ENCODE peak calls at places on chromosomes 4 and X, in six cellular contexts. One of them, this sample, is unnamed.

GRCh38 chr4:61336911-61337310 is 136.8 kb downstream of the ADGRL3 start:
- DNase-seq in brain microvascular endothelial cell: no peak
- DNase-seq in cardiac muscle cell: no peak
- DNase-seq in lower leg skin: no peak
- DNase-seq in tibial nerve: no peak
- DNase-seq in HFF-Myc: no peak
- DNase-seq in this sample: no peak

GRCh38 chr4:159446266-159446976 is 343.5 kb downstream of the RAPGEF2 start:
- DNase-seq in brain microvascular endothelial cell: peak; percentile 52
- DNase-seq in cardiac muscle cell: peak; percentile 80
- DNase-seq in lower leg skin: no peak
- DNase-seq in tibial nerve: no peak
- DNase-seq in HFF-Myc: peak; percentile 66
- DNase-seq in this sample: peak; percentile 70

GRCh38 chr4:169975131-169975836 is 50.9 kb downstream of the MFAP3L start:
- DNase-seq in brain microvascular endothelial cell: no peak
- DNase-seq in cardiac muscle cell: no peak
- DNase-seq in lower leg skin: no peak
- DNase-seq in tibial nerve: no peak
- DNase-seq in HFF-Myc: no peak
- DNase-seq in this sample: no peak

GRCh38 chr4:36285784-36286480 is 4.5 kb downstream of the DTHD1 start:
- DNase-seq in brain microvascular endothelial cell: no peak
- DNase-seq in cardiac muscle cell: no peak
- DNase-seq in lower leg skin: no peak
- DNase-seq in tibial nerve: no peak
- DNase-seq in HFF-Myc: no peak
- DNase-seq in this sample: peak; percentile 96

GRCh38 chrX:152641256-152641875 is 3.7 kb downstream of the GABRQ start:
- DNase-seq in brain microvascular endothelial cell: no peak
- DNase-seq in cardiac muscle cell: no peak
- DNase-seq in lower leg skin: no peak
- DNase-seq in tibial nerve: no peak
- DNase-seq in HFF-Myc: no peak
- DNase-seq in this sample: no peak

GRCh38 chr4:165548702-165549101 is 169.9 kb downstream of the CPE start:
- DNase-seq in brain microvascular endothelial cell: no peak
- DNase-seq in cardiac muscle cell: no peak
- DNase-seq in lower leg skin: no peak
- DNase-seq in tibial nerve: no peak
- DNase-seq in HFF-Myc: no peak
- DNase-seq in this sample: no peak

GRCh38 chr4:125719987-125720386 is 405.2 kb downstream of the FAT4 start:
- DNase-seq in brain microvascular endothelial cell: peak; percentile 16
- DNase-seq in cardiac muscle cell: no peak
- DNase-seq in lower leg skin: no peak
- DNase-seq in tibial nerve: no peak
- DNase-seq in HFF-Myc: no peak
- DNase-seq in this sample: peak; percentile 92

GRCh38 chrX:109760241-109760921 is 27.3 kb upstream of the ACSL4 start:
- DNase-seq in brain microvascular endothelial cell: no peak
- DNase-seq in cardiac muscle cell: peak; percentile 11
- DNase-seq in lower leg skin: no peak
- DNase-seq in tibial nerve: no peak
- DNase-seq in HFF-Myc: no peak
- DNase-seq in this sample: no peak

GRCh38 chr4:173160871-173161270 is 7.7 kb upstream of the GALNT7 start:
- DNase-seq in brain microvascular endothelial cell: no peak
- DNase-seq in cardiac muscle cell: no peak
- DNase-seq in lower leg skin: no peak
- DNase-seq in tibial nerve: no peak
- DNase-seq in HFF-Myc: no peak
- DNase-seq in this sample: no peak

GRCh38 chrX:41802958-41803357 is 79.0 kb downstream of the GPR82 start:
- DNase-seq in brain microvascular endothelial cell: no peak
- DNase-seq in cardiac muscle cell: no peak
- DNase-seq in lower leg skin: no peak
- DNase-seq in tibial nerve: no peak
- DNase-seq in HFF-Myc: no peak
- DNase-seq in this sample: no peak

GRCh38 chr4:181896609-181897008 is 346.6 kb upstream of the TENM3 start:
- DNase-seq in brain microvascular endothelial cell: no peak
- DNase-seq in cardiac muscle cell: no peak
- DNase-seq in lower leg skin: no peak
- DNase-seq in tibial nerve: no peak
- DNase-seq in HFF-Myc: no peak
- DNase-seq in this sample: no peak

GRCh38 chr4:3369781-3370660 is 71.7 kb upstream of the HGFAC start:
- DNase-seq in brain microvascular endothelial cell: peak; percentile 95
- DNase-seq in cardiac muscle cell: peak; percentile 35
- DNase-seq in lower leg skin: no peak
- DNase-seq in tibial nerve: no peak
- DNase-seq in HFF-Myc: peak; percentile 52
- DNase-seq in this sample: peak; percentile 49

GRCh38 chrX:120823554-120823953 is 52.1 kb downstream of the CT47B1 start:
- DNase-seq in brain microvascular endothelial cell: no peak
- DNase-seq in cardiac muscle cell: no peak
- DNase-seq in lower leg skin: no peak
- DNase-seq in tibial nerve: no peak
- DNase-seq in HFF-Myc: no peak
- DNase-seq in this sample: peak; percentile 20

GRCh38 chr4:140151700-140152014 is 2.3 kb downstream of the MAML3 start:
- DNase-seq in brain microvascular endothelial cell: peak; percentile 87
- DNase-seq in cardiac muscle cell: peak; percentile 93
- DNase-seq in lower leg skin: peak; percentile 95
- DNase-seq in tibial nerve: peak; percentile 51
- DNase-seq in HFF-Myc: peak; percentile 57
- DNase-seq in this sample: peak; percentile 77

GRCh38 chr4:113154281-113154680 is 104.8 kb downstream of the ANK2 start:
- DNase-seq in brain microvascular endothelial cell: no peak
- DNase-seq in cardiac muscle cell: no peak
- DNase-seq in lower leg skin: no peak
- DNase-seq in tibial nerve: no peak
- DNase-seq in HFF-Myc: no peak
- DNase-seq in this sample: no peak

GRCh38 chrX:155900765-155901164 is 19.6 kb downstream of the VAMP7 start:
- DNase-seq in brain microvascular endothelial cell: no peak
- DNase-seq in cardiac muscle cell: no peak
- DNase-seq in lower leg skin: no peak
- DNase-seq in tibial nerve: no peak
- DNase-seq in HFF-Myc: no peak
- DNase-seq in this sample: no peak

GRCh38 chrX:23898412-23898959 is 9.3 kb downstream of the APOO start:
- DNase-seq in brain microvascular endothelial cell: no peak
- DNase-seq in cardiac muscle cell: no peak
- DNase-seq in lower leg skin: no peak
- DNase-seq in tibial nerve: no peak
- DNase-seq in HFF-Myc: no peak
- DNase-seq in this sample: peak; percentile 83

GRCh38 chrX:40281341-40282005 is 183.7 kb upstream of the BCOR start:
- DNase-seq in brain microvascular endothelial cell: no peak
- DNase-seq in cardiac muscle cell: no peak
- DNase-seq in lower leg skin: no peak
- DNase-seq in tibial nerve: no peak
- DNase-seq in HFF-Myc: no peak
- DNase-seq in this sample: no peak

GRCh38 chr4:82268050-82268825 is 105.6 kb downstream of the HNRNPD start:
- DNase-seq in brain microvascular endothelial cell: peak; percentile 48
- DNase-seq in cardiac muscle cell: peak; percentile 74
- DNase-seq in lower leg skin: no peak
- DNase-seq in tibial nerve: no peak
- DNase-seq in HFF-Myc: peak; percentile 15
- DNase-seq in this sample: peak; percentile 71

GRCh38 chrX:12956704-12957541 is 18.0 kb upstream of the TMSB4X start:
- DNase-seq in brain microvascular endothelial cell: no peak
- DNase-seq in cardiac muscle cell: no peak
- DNase-seq in lower leg skin: peak; percentile 68
- DNase-seq in tibial nerve: no peak
- DNase-seq in HFF-Myc: no peak
- DNase-seq in this sample: peak; percentile 64

GRCh38 chr4:37533286-37534033 is 152.7 kb downstream of the RELL1 start:
- DNase-seq in brain microvascular endothelial cell: no peak
- DNase-seq in cardiac muscle cell: no peak
- DNase-seq in lower leg skin: no peak
- DNase-seq in tibial nerve: no peak
- DNase-seq in HFF-Myc: no peak
- DNase-seq in this sample: peak; percentile 78

GRCh38 chrX:118115948-118116307 is 682 bp downstream of the KLHL13 start:
- DNase-seq in brain microvascular endothelial cell: no peak
- DNase-seq in cardiac muscle cell: no peak
- DNase-seq in lower leg skin: no peak
- DNase-seq in tibial nerve: no peak
- DNase-seq in HFF-Myc: no peak
- DNase-seq in this sample: no peak

GRCh38 chrX:126733874-126734273 is 85.7 kb upstream of the PRR32 start:
- DNase-seq in brain microvascular endothelial cell: no peak
- DNase-seq in cardiac muscle cell: no peak
- DNase-seq in lower leg skin: no peak
- DNase-seq in tibial nerve: no peak
- DNase-seq in HFF-Myc: no peak
- DNase-seq in this sample: no peak

GRCh38 chr4:29541757-29542156 is 1178.4 kb upstream of the PCDH7 start:
- DNase-seq in brain microvascular endothelial cell: no peak
- DNase-seq in cardiac muscle cell: no peak
- DNase-seq in lower leg skin: peak; percentile 73
- DNase-seq in tibial nerve: no peak
- DNase-seq in HFF-Myc: no peak
- DNase-seq in this sample: no peak

GRCh38 chr4:112031712-112032328 is 113.4 kb upstream of the FAM241A start:
- DNase-seq in brain microvascular endothelial cell: peak; percentile 32
- DNase-seq in cardiac muscle cell: peak; percentile 81
- DNase-seq in lower leg skin: no peak
- DNase-seq in tibial nerve: no peak
- DNase-seq in HFF-Myc: peak; percentile 42
- DNase-seq in this sample: peak; percentile 49

GRCh38 chr4:107037188-107037587 is 1.1 kb upstream of the DKK2 start:
- DNase-seq in brain microvascular endothelial cell: peak; percentile 28
- DNase-seq in cardiac muscle cell: peak; percentile 74
- DNase-seq in lower leg skin: peak; percentile 90
- DNase-seq in tibial nerve: peak; percentile 16
- DNase-seq in HFF-Myc: no peak
- DNase-seq in this sample: peak; percentile 17
- TF ChIP-seq CTCF in brain microvascular endothelial cell: peak; percentile 83
- TF ChIP-seq CTCF in cardiac muscle cell: peak; percentile 73
- TF ChIP-seq CTCF in lower leg skin: no peak
- TF ChIP-seq CTCF in tibial nerve: peak; percentile 28
- TF ChIP-seq CTCF in HFF-Myc: peak; percentile 85
- TF ChIP-seq CTCF in this sample: peak; percentile 67

DNA sequence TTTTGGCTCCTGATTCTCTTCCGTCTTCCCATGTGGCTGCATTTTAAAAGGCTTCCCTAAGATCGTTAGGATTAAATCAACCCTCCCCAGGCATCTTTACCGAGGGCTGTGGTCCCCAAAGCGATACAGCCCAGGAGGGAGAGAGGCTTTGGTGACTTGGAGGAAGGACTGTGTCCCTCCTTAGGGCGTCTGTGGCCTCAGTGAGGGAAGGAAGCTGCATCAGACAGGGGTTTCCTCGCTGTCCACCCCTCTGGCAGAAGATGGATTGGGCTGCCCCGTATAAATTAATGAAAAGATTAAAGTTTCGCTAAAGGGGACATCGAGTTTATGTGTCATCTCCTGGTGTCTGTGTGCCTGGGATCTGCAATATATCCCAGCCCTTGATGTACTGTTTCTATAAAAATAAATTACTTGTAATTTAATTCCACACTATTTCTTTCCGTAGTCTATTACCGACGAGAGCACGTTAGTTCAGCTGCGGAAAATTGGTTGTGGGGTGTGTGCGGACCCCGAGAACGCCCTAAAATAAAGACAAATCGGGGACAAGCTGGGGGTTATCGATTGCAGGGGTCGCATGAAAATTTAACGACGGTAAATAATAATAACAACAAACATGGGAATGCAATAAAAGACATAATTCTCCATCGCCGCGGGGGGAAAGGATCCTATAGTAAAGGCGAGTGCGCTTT is 6.5 kb downstream of the SHOX start:
- DNase-seq in brain microvascular endothelial cell: no peak
- DNase-seq in cardiac muscle cell: no peak
- DNase-seq in lower leg skin: peak; percentile 50
- DNase-seq in tibial nerve: no peak
- DNase-seq in HFF-Myc: no peak
- DNase-seq in this sample: no peak
- H3K4me3 ChIP-seq in brain microvascular endothelial cell: no peak overlapping the region
- H3K4me3 ChIP-seq in cardiac muscle cell: no peak overlapping the region
- H3K4me3 ChIP-seq in lower leg skin: no peak overlapping the region
- H3K4me3 ChIP-seq in tibial nerve: no peak overlapping the region
- H3K4me3 ChIP-seq in HFF-Myc: peak overlapping the region; percentile 19
- H3K4me3 ChIP-seq in this sample: no peak overlapping the region

DNA sequence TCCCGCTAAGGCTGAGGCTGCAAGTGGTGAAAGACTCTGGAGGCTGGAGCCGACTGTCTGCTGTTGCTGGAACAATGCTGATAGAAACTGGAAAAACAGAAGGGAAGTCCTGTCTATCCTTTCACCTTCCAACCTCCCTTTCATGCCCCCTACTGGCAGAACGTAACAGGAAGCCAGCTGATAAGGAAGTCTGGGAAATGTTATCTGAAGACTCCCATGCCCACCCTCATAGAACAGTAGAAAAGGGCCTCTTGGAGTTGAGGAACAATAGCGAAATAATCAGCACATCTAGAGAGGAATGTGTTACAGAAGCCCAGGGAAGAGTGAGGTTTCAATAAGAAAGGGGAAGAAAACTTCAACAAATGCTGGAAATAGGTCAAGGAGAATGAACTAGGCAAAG is 117.1 kb upstream of the DKK2 start:
- DNase-seq in brain microvascular endothelial cell: no peak
- DNase-seq in cardiac muscle cell: peak; percentile 10
- DNase-seq in lower leg skin: no peak
- DNase-seq in tibial nerve: no peak
- DNase-seq in HFF-Myc: no peak
- DNase-seq in this sample: peak; percentile 15
- TF ChIP-seq CTCF in brain microvascular endothelial cell: peak; percentile 53
- TF ChIP-seq CTCF in cardiac muscle cell: peak; percentile 37
- TF ChIP-seq CTCF in lower leg skin: no peak
- TF ChIP-seq CTCF in tibial nerve: no peak
- TF ChIP-seq CTCF in HFF-Myc: peak; percentile 52
- TF ChIP-seq CTCF in this sample: peak; percentile 49

DNA sequence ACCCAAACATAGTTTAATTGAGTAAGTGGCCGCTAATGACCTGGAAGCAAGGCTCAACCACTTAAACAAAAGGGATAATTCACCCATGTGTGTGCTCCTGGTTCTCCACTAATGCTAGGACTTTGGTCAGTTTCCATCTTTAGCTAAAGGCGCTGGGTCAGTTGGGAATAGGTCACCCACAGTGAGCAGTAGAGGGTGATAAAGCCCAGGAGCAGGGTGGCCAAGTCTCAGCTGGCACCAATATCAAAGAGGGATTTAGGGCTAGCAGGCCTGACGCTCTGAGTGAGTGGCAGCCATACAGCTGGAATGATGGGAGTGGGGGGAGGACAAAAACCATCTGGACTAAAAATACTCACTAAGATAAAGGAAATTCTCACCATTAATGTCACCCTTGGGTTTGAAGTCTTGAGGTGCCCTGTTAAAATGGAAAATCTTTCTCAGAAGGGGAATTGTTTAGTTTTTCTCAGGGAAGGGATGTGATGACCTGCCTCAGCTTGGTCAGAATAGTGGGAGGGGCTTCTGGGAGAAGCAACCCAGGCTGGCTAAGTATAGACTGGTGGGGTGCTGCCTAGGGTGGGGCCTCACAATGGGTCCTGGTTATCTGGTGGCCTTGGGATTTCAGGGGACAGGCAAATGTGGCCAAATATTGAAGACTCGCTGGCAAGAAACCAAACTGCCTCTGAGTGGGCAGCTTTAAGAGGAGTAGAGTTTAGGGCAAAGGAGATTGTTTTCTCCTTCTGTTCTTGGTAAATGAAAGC is 47.1 kb downstream of the TSC22D3 start:
- DNase-seq in brain microvascular endothelial cell: no peak
- DNase-seq in cardiac muscle cell: no peak
- DNase-seq in lower leg skin: no peak
- DNase-seq in tibial nerve: no peak
- DNase-seq in HFF-Myc: no peak
- DNase-seq in this sample: no peak
- H3K4me3 ChIP-seq in brain microvascular endothelial cell: no peak overlapping the region
- H3K4me3 ChIP-seq in cardiac muscle cell: no peak overlapping the region
- H3K4me3 ChIP-seq in lower leg skin: no peak overlapping the region
- H3K4me3 ChIP-seq in tibial nerve: no peak overlapping the region
- H3K4me3 ChIP-seq in HFF-Myc: no peak overlapping the region
- H3K4me3 ChIP-seq in this sample: no peak overlapping the region

This sample was measured in bronchial epithelial cell.